ENCODE peak calls at places on chromosomes 12 and 14, in ten cellular contexts. H is AG09319; E is SW480; A is HS-27A; T is amygdala; R is Kasumi-1; Z is astrocyte of the spinal cord; C is activated CD4-positive, alpha-beta T cell treated with anti-CD3 and anti-CD28 coated beads, Interleukin-2, amount 10 ng/mL, durations not matched to agents 7 days and 5 days; B is left colon; J is breast epithelium. N is an unnamed sample.

GRCh38 chr14:101961746-101962502 is 2.4 kb upstream of the DYNC1H1 start:
- DNase-seq in H (no peak), E (no peak), A (no peak), T (no peak), R (no peak), Z (no peak), C (no peak), B (no peak), J (peak; percentile 25), N (no peak)

GRCh38 chr12:58920102-58920955 is at the start of gene LRIG3:
- DNase-seq in H (peak; percentile 72), E (peak; percentile 56), A (peak; percentile 62), T (peak; percentile 66), R (no peak), Z (peak; percentile 96), C (no peak), B (peak; percentile 90), J (peak; percentile 83), N (no peak)

GRCh38 chr12:55840581-55841351 is 2.0 kb downstream of the MMP19 start:
- DNase-seq in H (no peak), E (no peak), A (no peak), T (no peak), R (no peak), Z (no peak), C (no peak), B (no peak), J (no peak), N (no peak)

GRCh38 chr14:100384819-100385813 is 62.0 kb downstream of the SLC25A47 start:
- DNase-seq in H (no peak), E (peak; percentile 69), A (no peak), T (no peak), R (peak; percentile 43), Z (peak; percentile 81), C (no peak), B (no peak), J (no peak), N (peak; percentile 34)

GRCh38 chr12:112664569-112664968 is 127.0 kb upstream of the RPH3A start:
- DNase-seq in H (no peak), E (no peak), A (no peak), T (no peak), R (peak; percentile 12), Z (peak; percentile 1), C (no peak), B (no peak), J (no peak), N (no peak)

GRCh38 chr12:118259079-118259478 is 113.6 kb downstream of the TAOK3 start:
- DNase-seq in H (no peak), E (no peak), A (no peak), T (no peak), R (no peak), Z (peak; percentile 18), C (no peak), B (no peak), J (no peak), N (no peak)

GRCh38 chr14:61145903-61146411 is 135.2 kb downstream of the TMEM30B start:
- DNase-seq in H (peak; percentile 86), E (no peak), A (no peak), T (no peak), R (no peak), Z (peak; percentile 91), C (no peak), B (no peak), J (no peak), N (no peak)

GRCh38 chr14:97978336-97978735 is 1181.2 kb downstream of the VRK1 start:
- DNase-seq in H (no peak), E (peak; percentile 70), A (no peak), T (peak; percentile 47), R (no peak), Z (peak; percentile 67), C (peak; percentile 81), B (peak; percentile 74), J (peak; percentile 74), N (peak; percentile 1)

GRCh38 chr12:89789862-89790261 is 81.2 kb upstream of the ATP2B1 start:
- DNase-seq in H (no peak), E (no peak), A (no peak), T (no peak), R (peak; percentile 78), Z (no peak), C (no peak), B (no peak), J (no peak), N (peak; percentile 92)

GRCh38 chr14:84181072-84181471 is 1348.9 kb upstream of the FLRT2 start:
- DNase-seq in H (no peak), E (no peak), A (no peak), T (no peak), R (no peak), Z (no peak), C (no peak), B (no peak), J (no peak), N (no peak)

GRCh38 chr12:5258498-5258897 is 173.4 kb upstream of the NTF3 start:
- DNase-seq in H (no peak), E (peak; percentile 24), A (no peak), T (no peak), R (no peak), Z (peak; percentile 32), C (no peak), B (no peak), J (no peak), N (peak; percentile 56)